ENCODE peak calls at places on chromosomes 16 and 17, in seven cellular contexts. X is OCI-LY7, Q is body of pancreas, W is mesothelial cell of epicardium, M is AG09309, G is foreskin fibroblast, J is thoracic aorta. Z is an unnamed sample.

GRCh38 chr17:5583426-5584382 is 605 bp downstream of the NLRP1 start:
- DNase-seq in W (no peak), X (no peak), M (no peak), Q (no peak), G (no peak), J (no peak), Z (peak; percentile 26)

GRCh38 chr17:81035389-81036127 is 607 bp downstream of the BAIAP2 start:
- DNase-seq in M (no peak), J (no peak), X (no peak), G (no peak), W (no peak), Q (no peak), Z (peak; percentile 24)

GRCh38 chr17:80762076-80762475 is 217.4 kb downstream of the RPTOR start:
- DNase-seq in M (no peak), G (no peak), Q (no peak), J (no peak), W (no peak), X (no peak), Z (no peak)

GRCh38 chr16:2210386-2211365 is at the start of gene BRICD5:
- DNase-seq in X (no peak), M (no peak), J (no peak), W (no peak), G (no peak), Q (no peak), Z (no peak)

GRCh38 chr17:77863814-77864161 is 94.7 kb upstream of the TNRC6C start:
- DNase-seq in J (no peak), G (no peak), X (no peak), Q (no peak), W (no peak), M (no peak), Z (no peak)

GRCh38 chr17:2691069-2691871 is 20.3 kb downstream of the CLUH start:
- DNase-seq in G (no peak), M (no peak), X (no peak), Q (no peak), J (no peak), W (no peak), Z (no peak)

GRCh38 chr17:81422776-81423697 is 27.8 kb downstream of the BAHCC1 start:
- DNase-seq in M (peak; percentile 82), W (peak; percentile 56), Q (peak; percentile 81), G (peak; percentile 86), J (peak; percentile 71), X (no peak), Z (no peak)

GRCh38 chr16:87062569-87063442 is 254.4 kb downstream of the C16orf95 start:
- DNase-seq in W (peak; percentile 74), J (peak; percentile 56), M (no peak), G (peak; percentile 58), X (peak; percentile 80), Q (peak; percentile 73), Z (peak; percentile 77)

GRCh38 chr17:19389386-19389785 is 2.4 kb upstream of the MFAP4 start:
- DNase-seq in M (no peak), W (no peak), J (no peak), X (no peak), G (no peak), Q (peak; percentile 4), Z (no peak)

GRCh38 chr17:31190351-31190750 is 95.6 kb downstream of the NF1 start:
- DNase-seq in G (no peak), M (no peak), J (no peak), W (no peak), Q (no peak), X (no peak), Z (no peak)

GRCh38 chr17:31197991-31198390 is 99.0 kb downstream of the OMG start:
- DNase-seq in G (no peak), Q (no peak), M (no peak), X (no peak), J (no peak), W (no peak), Z (no peak)

GRCh38 chr17:31200287-31200686 is 96.8 kb downstream of the OMG start:
- DNase-seq in J (no peak), G (no peak), Q (no peak), W (no peak), M (no peak), X (no peak), Z (no peak)

GRCh38 chr17:31195305-31195704 is 100.5 kb downstream of the NF1 start:
- DNase-seq in Q (no peak), X (no peak), M (no peak), W (no peak), J (no peak), G (no peak), Z (no peak)
- TF ChIP-seq CTCF in Q (no peak), X (no peak), M (no peak), W (no peak), J (no peak), G (no peak), Z (no peak)

DNA sequence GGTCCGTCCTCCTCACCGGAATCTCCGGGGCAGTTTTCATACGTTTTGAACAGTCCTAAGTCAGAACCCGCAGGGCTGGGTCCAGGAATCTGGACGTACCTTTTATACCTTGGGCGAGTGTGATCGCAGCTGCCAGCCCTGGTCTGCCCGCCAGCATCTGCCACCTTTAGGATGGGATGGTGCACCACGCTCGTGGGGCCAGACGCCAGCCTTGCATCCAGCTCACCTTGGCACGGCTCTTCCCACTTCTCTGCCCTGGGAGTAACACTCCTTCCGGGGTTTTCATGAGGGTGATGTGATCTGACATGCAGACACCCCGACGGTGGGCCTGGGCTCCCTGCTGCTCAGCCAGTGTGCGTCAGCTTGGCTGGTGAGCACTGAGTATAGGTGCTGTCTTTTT is 66.6 kb upstream of the ZNF469 start:
- DNase-seq in W (no peak), X (no peak), J (no peak), M (no peak), G (no peak), Q (no peak), Z (no peak)
- TF ChIP-seq CTCF in W (no peak), X (no peak), J (no peak), M (no peak), G (no peak), Q (no peak), Z (no peak)

GRCh38 chr17:44354582-44355309 is 8.9 kb downstream of the FAM171A2 start:
- DNase-seq in Q (peak; percentile 46), G (no peak), J (no peak), X (peak; percentile 66), W (peak; percentile 80), M (no peak), Z (peak; percentile 77)
- TF ChIP-seq CTCF in Q (peak; percentile 14), G (no peak), J (no peak), X (peak; percentile 63), W (peak; percentile 74), M (no peak), Z (peak; percentile 65)

GRCh38 chr16:7313170-7313569 is 19.5 kb upstream of the RBFOX1 start:
- DNase-seq in X (peak; percentile 1), Q (no peak), M (no peak), W (no peak), G (no peak), J (no peak), Z (no peak)
- TF ChIP-seq CTCF in X (peak; percentile 70), Q (peak; percentile 29), M (peak; percentile 15), W (peak; percentile 74), G (no peak), J (no peak), Z (no peak)

GRCh38 chr17:41957058-41957868 is 9.3 kb upstream of the CNP start:
- DNase-seq in W (no peak), M (no peak), X (no peak), J (no peak), Q (peak; percentile 34), G (peak; percentile 24), Z (no peak)
- TF ChIP-seq CTCF in W (no peak), M (no peak), X (no peak), J (no peak), Q (no peak), G (no peak), Z (no peak)

GRCh38 chr17:79045001-79045729 is 21.2 kb downstream of the C1QTNF1 start:
- DNase-seq in W (no peak), G (no peak), Q (no peak), J (no peak), M (no peak), X (no peak), Z (no peak)
- TF ChIP-seq CTCF in W (no peak), G (no peak), Q (no peak), J (no peak), M (no peak), X (no peak), Z (no peak)

DNA sequence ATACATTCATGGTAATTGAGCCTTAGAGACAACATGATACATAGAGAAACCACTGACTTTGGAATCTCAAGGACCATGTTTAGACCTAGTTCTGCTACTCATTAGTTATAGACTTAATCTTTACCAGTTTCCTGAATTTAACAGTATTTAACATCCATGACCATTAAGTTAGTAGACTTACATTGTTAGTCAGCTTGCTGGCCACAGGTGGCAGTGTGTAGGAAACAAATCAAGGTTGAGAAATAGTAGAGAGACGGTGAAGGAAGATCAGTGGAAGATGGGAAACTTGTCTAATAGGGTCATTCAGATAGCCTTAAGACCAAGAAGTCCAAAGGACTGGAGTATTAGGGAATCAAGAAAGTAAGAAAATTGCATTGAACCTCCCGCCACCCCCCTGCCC is 31.0 kb downstream of the OMG start:
- DNase-seq in X (peak; percentile 21), G (no peak), J (no peak), Q (no peak), W (no peak), M (no peak), Z (no peak)
- TF ChIP-seq CTCF in X (peak; percentile 75), G (no peak), J (no peak), Q (no peak), W (no peak), M (peak; percentile 15), Z (no peak)

GRCh38 chr16:70579648-70580630 is 56.3 kb downstream of the SF3B3 start:
- DNase-seq in M (no peak), Q (no peak), J (no peak), G (no peak), X (no peak), W (no peak), Z (no peak)

GRCh38 chr16:70579248-70579647 is 55.6 kb downstream of the SF3B3 start:
- DNase-seq in Q (no peak), G (no peak), W (no peak), M (no peak), X (no peak), J (no peak), Z (no peak)

GRCh38 chr16:70578035-70578434 is 54.4 kb downstream of the SF3B3 start:
- DNase-seq in W (no peak), Q (no peak), X (no peak), J (no peak), G (no peak), M (no peak), Z (no peak)

GRCh38 chr16:70586731-70587130 is 59.6 kb upstream of the IL34 start:
- DNase-seq in Q (no peak), M (no peak), W (no peak), G (no peak), J (no peak), X (no peak), Z (no peak)

DNA sequence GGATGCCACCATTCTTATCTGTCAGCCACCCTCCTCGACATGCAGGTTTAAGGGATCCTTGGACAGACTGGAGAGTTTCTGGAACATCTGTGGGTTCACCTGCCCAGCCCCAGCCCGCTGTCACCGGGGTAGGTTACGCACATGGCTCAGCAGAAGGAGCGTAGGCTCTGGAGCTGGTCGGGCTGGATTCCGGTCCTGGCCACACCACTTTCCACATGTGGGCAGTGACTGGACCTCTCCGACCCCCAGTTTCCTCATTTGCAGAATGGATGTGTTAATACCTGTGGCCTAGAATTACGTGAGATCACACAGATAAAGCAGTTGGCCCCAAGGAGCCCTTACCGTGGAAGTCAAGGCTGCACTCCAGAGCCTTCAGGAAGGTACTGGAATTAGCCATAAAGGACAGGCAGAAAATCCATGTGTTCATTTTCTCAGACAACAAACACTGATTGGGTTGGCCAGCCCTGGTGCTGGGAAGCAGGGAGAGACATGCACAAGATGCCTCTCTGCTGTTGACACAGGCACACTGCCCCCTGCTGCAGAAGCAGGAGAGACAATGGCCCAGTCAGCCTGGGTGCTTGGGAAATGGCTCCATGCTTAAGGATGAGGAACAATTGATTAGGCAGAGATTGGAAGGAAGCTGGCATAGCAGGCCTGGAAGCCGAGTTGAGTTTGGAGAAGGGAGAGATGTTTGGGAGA is 58.8 kb downstream of the SF3B3 start:
- DNase-seq in M (no peak), G (no peak), W (no peak), Q (no peak), X (no peak), J (no peak), Z (peak; percentile 25)
- TF ChIP-seq CTCF in M (peak; percentile 38), G (no peak), W (no peak), Q (no peak), X (peak; percentile 65), J (no peak), Z (peak; percentile 35)